ENCODE peak calls at places on chromosome 12, in five cellular contexts. X, C, J, P and V are unnamed samples.

GRCh38 chr12:121933522-121934317 is 15.3 kb downstream of the CFAP251 start:
- DNase-seq in X (peak; percentile 10), P (no peak), C (no peak), J (no peak), V (no peak)

GRCh38 chr12:50101663-50102062 is 2.1 kb upstream of the GPD1 start:
- DNase-seq in C (no peak), P (peak; percentile 55), J (no peak), X (no peak), V (peak; percentile 27)

GRCh38 chr12:26627335-26627734 is 205.7 kb downstream of the ITPR2 start:
- DNase-seq in P (no peak), J (no peak), C (no peak), X (no peak), V (no peak)

GRCh38 chr12:124938606-124939427 is 24.4 kb upstream of the UBC start:
- DNase-seq in P (peak; percentile 79), C (peak; percentile 47), X (peak; percentile 55), J (no peak), V (peak; percentile 79)

GRCh38 chr12:11892065-11892391 is 178.7 kb upstream of the BCL2L14 start:
- DNase-seq in P (no peak), J (no peak), C (no peak), X (no peak), V (no peak)

GRCh38 chr12:46153267-46153872 is 115.5 kb downstream of the SLC38A1 start:
- DNase-seq in C (no peak), X (no peak), P (peak; percentile 26), J (no peak), V (peak; percentile 18)

GRCh38 chr12:45148017-45148416 is 67.9 kb upstream of the ANO6 start:
- DNase-seq in J (no peak), C (no peak), P (no peak), X (no peak), V (no peak)

GRCh38 chr12:56590237-56590830 is 39.8 kb downstream of the BAZ2A start:
- DNase-seq in X (no peak), J (no peak), C (no peak), P (peak; percentile 35), V (no peak)

GRCh38 chr12:103800252-103800771 is 40.7 kb downstream of the NT5DC3 start:
- DNase-seq in P (peak; percentile 84), X (no peak), J (no peak), C (no peak), V (no peak)

GRCh38 chr12:125053821-125054220 is 11.4 kb upstream of the AACS start:
- DNase-seq in C (no peak), P (no peak), X (no peak), J (no peak), V (no peak)

GRCh38 chr12:116539905-116540482 is 19.2 kb upstream of the MAP1LC3B2 start:
- DNase-seq in J (no peak), C (no peak), X (no peak), P (peak; percentile 35), V (no peak)

GRCh38 chr12:113788020-113788856 is 177.9 kb downstream of the RBM19 start:
- DNase-seq in P (no peak), J (no peak), X (no peak), C (no peak), V (no peak)

GRCh38 chr12:109462868-109463692 is 14.0 kb downstream of the KCTD10 start:
- DNase-seq in J (no peak), C (no peak), X (peak; percentile 30), P (peak; percentile 13), V (peak; percentile 62)

GRCh38 chr12:107429006-107429698 is 256.4 kb upstream of the PWP1 start:
- DNase-seq in X (no peak), C (no peak), P (peak; percentile 92), J (no peak), V (no peak)

GRCh38 chr12:31387466-31387865 is 61.5 kb upstream of the SINHCAF start:
- DNase-seq in J (no peak), C (no peak), P (no peak), X (no peak), V (no peak)

GRCh38 chr12:122788387-122788786 is 14.0 kb downstream of the CCDC62 start:
- DNase-seq in C (no peak), P (no peak), J (no peak), X (no peak), V (no peak)

GRCh38 chr12:28603801-28604200 is 413.5 kb downstream of the CCDC91 start:
- DNase-seq in C (no peak), J (no peak), P (no peak), X (no peak), V (no peak)

GRCh38 chr12:64039285-64039871 is 182.7 kb downstream of the KICS2 start:
- DNase-seq in P (peak; percentile 66), C (no peak), X (no peak), J (no peak), V (no peak)

GRCh38 chr12:5102261-5102789 is 58.6 kb downstream of the KCNA5 start:
- DNase-seq in J (no peak), X (no peak), P (no peak), C (no peak), V (no peak)

GRCh38 chr12:106189341-106189740 is 50.6 kb upstream of the NUAK1 start:
- DNase-seq in P (no peak), J (no peak), X (no peak), C (no peak), V (no peak)

GRCh38 chr12:66107451-66107915 is 23.1 kb downstream of the LLPH start:
- DNase-seq in J (peak; percentile 70), X (peak; percentile 86), P (peak; percentile 87), C (no peak), V (peak; percentile 93)

GRCh38 chr12:115630133-115630532 is 647.4 kb downstream of the MED13L start:
- DNase-seq in P (no peak), C (no peak), J (no peak), X (no peak), V (no peak)

GRCh38 chr12:57104292-57104910 is 6.8 kb downstream of the STAT6 start:
- DNase-seq in C (no peak), P (no peak), J (no peak), X (no peak), V (no peak)

GRCh38 chr12:132176920-132177551 is 32.8 kb downstream of the NOC4L start:
- DNase-seq in C (no peak), X (no peak), J (no peak), P (no peak), V (no peak)

GRCh38 chr12:104578453-104578852 is 121.7 kb downstream of the CHST11 start:
- DNase-seq in P (no peak), J (no peak), X (no peak), C (no peak), V (no peak)

GRCh38 chr12:108530141-108530540 is 15.1 kb downstream of the FICD start:
- DNase-seq in P (no peak), J (no peak), X (no peak), C (no peak), V (no peak)

GRCh38 chr12:64034901-64035576 is 187.1 kb downstream of the KICS2 start:
- DNase-seq in J (no peak), X (no peak), C (no peak), P (no peak), V (no peak)

GRCh38 chr12:47777741-47778558 is 4.9 kb downstream of the SLC48A1 start:
- DNase-seq in J (no peak), C (no peak), X (peak; percentile 47), P (no peak), V (no peak)

GRCh38 chr12:77229640-77230442 is 164.5 kb upstream of the E2F7 start:
- DNase-seq in X (no peak), C (no peak), P (no peak), J (no peak), V (no peak)